ENCODE peak calls at places on chromosome 17, in four cellular contexts. R is RWPE1, W is fibroblast of pulmonary artery, H is WTC11. O is an unnamed sample.

GRCh38 chr17:59154721-59155438 is at the start of gene SKA2:
- DNase-seq in R (peak), W (no peak), H (peak), O (no peak)

GRCh38 chr17:61656721-61657217 is 65.8 kb upstream of the NACA2 start:
- DNase-seq in R (no peak), W (peak), H (no peak), O (no peak)

GRCh38 chr17:46772879-46773620 is 45.4 kb downstream of the WNT3 start:
- DNase-seq in R (no peak), W (no peak), H (peak), O (peak)

GRCh38 chr17:46889992-46890564 is 32.9 kb upstream of the GOSR2 start:
- DNase-seq in R (no peak), W (no peak), H (no peak), O (no peak)

GRCh38 chr17:65750678-65751077 is 189.2 kb upstream of the AXIN2 start:
- DNase-seq in R (peak), W (peak), H (no peak), O (no peak)

GRCh38 chr17:71760062-71760720 is 360.6 kb upstream of the SOX9 start:
- DNase-seq in R (peak), W (no peak), H (no peak), O (no peak)

GRCh38 chr17:22703204-22703603 is 1010.9 kb downstream of the KCNJ18 start:
- DNase-seq in R (no peak), W (no peak), H (no peak), O (no peak)

GRCh38 chr17:4560837-4561241 is 462 bp upstream of the GGT6 start:
- DNase-seq in R (no peak), W (peak), H (peak), O (no peak)

GRCh38 chr17:2852211-2852610 is 56.0 kb downstream of the RAP1GAP2 start:
- DNase-seq in R (no peak), W (no peak), H (no peak), O (no peak)

GRCh38 chr17:17523001-17523713 is 27.0 kb upstream of the RASD1 start:
- DNase-seq in R (no peak), W (no peak), H (peak), O (no peak)

GRCh38 chr17:56890390-56890789 is 23.5 kb downstream of the TRIM25 start:
- DNase-seq in R (no peak), W (no peak), H (no peak), O (no peak)

GRCh38 chr17:56892333-56892732 is 21.5 kb downstream of the TRIM25 start:
- DNase-seq in R (no peak), W (no peak), H (no peak), O (no peak)

GRCh38 chr17:56893503-56893902 is 20.3 kb downstream of the TRIM25 start:
- DNase-seq in R (no peak), W (no peak), H (no peak), O (no peak)

GRCh38 chr17:56890906-56891674 is 22.8 kb downstream of the TRIM25 start:
- DNase-seq in R (no peak), W (no peak), H (no peak), O (no peak)

DNA sequence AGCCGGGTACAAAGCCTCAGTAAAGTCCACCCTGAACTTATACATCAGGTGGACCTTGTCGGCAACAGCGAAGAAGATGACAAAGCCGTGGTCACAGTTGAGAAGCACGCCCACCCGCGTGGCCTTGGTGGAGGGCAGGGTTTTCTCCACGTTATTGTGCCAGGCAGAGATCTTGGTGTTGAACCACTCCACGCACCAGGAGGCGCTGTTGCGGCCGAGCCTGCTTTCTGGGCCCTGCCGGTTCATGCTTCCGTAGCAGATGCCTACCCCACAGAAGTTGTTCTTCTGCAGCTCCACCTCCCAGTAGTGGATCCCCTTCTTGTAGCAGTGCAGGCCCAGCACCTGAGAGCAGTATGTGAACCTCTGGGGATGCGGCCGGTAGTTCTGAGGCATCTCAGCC is 22.1 kb downstream of the TRIM25 start:
- DNase-seq in R (no peak), W (no peak), H (peak), O (no peak)
- TF ChIP-seq CTCF in R (no peak), W (peak), H (peak), O (no peak)

DNA sequence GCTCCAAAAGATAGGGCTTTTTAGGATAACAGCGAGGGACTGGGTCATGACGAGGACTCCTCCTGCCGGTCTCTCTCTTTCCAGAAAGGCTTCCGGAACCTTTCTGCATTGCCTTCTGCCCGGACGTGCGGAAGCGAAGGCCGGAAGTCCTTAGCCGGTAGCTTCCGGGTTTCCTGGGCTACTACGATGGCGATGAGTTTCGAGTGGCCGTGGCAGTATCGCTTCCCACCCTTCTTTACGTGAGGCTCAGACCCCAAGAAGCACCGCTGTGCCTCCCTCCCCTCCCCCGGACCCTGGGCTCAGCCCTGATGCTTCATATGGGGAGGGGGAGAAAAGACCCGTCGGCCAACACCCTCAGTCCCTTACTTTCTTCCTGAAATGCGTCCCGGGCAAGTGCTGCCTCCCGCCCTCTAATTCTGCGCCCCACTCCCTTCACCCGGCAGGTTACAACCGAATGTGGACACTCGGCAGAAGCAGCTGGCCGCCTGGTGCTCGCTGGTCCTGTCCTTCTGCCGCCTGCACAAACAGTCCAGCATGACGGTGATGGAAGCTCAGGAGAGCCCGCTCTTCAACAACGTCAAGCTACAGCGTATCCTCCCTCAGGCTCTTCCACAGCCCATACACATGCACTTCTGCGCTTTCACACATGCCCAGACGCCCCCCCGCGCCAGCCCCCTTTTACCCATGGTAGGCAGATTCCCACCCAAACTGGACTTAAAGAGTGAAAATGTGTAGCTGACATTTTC is at the start of gene VPS25:
- DNase-seq in R (peak), W (peak), H (peak), O (peak)
- TF ChIP-seq CTCF in R (no peak), W (peak), H (no peak), O (no peak)

DNA sequence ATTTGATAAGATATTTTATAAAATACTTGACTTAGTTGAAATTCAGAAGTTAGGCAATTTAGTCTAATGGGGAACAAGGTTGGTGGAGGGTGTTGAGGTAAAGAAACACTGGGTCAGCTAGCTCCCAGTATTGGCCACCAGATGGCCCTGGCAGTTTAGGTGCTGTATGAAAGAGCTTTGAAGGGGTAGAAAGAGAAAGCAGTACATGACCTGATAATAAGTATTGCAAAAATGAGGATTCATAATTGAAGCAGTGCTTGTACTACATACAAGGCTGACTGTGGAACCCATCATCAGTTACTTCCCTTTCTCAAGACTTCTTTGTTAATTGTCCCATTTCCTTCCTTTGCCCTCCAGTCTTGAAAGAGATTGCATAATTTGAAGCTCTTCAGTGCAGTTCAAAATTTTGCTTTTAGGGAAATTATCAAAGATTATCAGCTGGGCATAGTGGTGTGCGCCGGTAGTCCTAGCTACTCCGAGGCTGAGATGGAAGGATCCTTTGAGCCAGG is 29.4 kb downstream of the TANC2 start:
- DNase-seq in R (peak), W (peak), H (peak), O (peak)
- TF ChIP-seq CTCF in R (peak), W (peak), H (no peak), O (peak)

GRCh38 chr17:44105941-44106340 is 17.5 kb downstream of the HDAC5 start:
- DNase-seq in R (no peak), W (no peak), H (no peak), O (no peak)
- TF ChIP-seq CTCF in R (no peak), W (no peak), H (no peak), O (no peak)

DNA sequence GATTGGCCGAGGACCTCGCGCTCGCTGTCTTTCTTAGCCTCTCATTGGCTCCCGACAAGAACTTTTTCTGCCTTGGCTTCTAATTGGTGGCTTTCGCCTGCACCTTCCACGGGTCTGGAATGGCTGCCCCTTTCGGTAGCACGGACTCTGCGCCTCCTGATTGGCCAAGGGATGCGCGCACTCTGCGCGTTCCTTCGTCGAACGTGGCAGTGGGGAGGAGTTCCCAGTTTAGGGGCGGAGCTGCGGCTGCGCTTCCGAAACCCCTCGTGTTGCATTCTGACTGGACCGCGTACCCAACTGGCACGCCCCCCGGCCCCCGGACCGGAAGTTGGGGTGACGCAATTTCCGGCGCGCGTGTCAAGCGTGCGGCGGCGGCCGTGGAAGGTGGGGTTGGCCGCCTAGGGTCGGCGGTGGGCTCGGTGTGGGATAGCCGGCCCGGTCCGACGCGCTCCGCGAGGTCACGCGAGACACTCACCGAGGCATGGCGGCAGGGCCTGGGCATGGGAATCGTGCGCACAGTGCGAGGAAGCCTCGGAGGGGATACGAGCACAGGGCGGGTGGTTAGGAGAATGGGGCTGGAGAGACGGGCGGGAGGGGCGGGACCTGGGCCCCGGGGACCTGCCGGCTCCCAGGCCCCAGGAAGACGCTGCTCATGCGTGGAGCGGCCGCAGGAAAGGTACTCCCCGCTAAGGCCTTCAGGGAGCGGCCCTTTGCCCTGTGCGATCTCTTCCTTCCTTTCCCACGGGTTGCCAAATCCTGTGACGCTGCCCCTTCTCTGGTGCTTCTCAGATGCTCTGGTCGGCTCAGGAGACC is 627 bp upstream of the P4HB start:
- DNase-seq in R (peak), W (peak), H (peak), O (peak)
- TF ChIP-seq CTCF in R (no peak), W (peak), H (no peak), O (no peak)

GRCh38 chr17:6640536-6641373 is at the start of the genes KIAA0753 and TXNDC17:
- DNase-seq in R (peak), W (peak), H (peak), O (peak)
- TF ChIP-seq CTCF in R (no peak), W (no peak), H (no peak), O (no peak)

DNA sequence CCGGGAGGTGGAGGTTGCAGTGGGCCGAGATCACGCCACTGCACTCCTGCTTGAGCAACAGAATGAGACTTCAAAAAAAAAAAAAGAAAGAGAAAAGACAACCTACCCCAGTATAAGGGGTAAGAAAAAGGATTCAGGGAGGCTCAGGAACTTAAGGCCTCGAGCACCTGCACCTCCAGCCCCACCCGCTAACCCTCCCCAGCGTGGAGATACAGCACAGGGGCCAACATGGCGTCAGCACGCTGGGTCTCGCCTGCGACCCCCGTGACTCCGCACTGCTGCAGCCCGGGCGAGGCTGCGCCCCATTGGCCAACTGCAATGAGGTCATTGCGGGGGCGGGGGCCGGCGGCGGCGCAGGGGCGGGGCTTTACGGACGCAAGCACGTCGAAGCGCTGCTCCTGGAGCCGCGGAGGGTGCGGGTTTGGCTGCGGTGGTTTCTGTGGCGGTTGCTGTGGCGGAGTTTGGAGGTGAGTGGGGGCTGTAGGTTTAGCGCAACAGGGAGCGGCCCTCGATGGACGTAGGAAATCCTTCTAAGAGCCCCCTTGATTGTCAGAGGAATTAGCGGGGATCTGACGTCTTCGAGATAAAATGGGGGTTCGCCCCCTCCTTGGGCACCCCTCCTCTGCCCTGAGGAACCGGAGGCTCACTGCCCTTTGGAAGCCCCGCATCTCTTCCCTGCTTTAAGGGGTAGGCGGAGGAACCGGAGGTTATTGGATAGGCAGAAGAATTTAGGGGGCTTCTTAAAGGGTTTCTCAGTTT is at the start of gene ATP6V0A1:
- DNase-seq in R (peak), W (peak), H (peak), O (peak)
- TF ChIP-seq CTCF in R (no peak), W (no peak), H (no peak), O (no peak)